ENCODE peak calls at places on chromosomes 4 and X, in seven cellular contexts. E, B, I, U, V, Z and L are unnamed samples.

GRCh38 chrX:44096666-44097065 is 123.5 kb upstream of the NDP start:
- DNase-seq in U (no peak), V (no peak), I (no peak), Z (no peak), B (no peak), E (no peak), L (no peak)

GRCh38 chrX:118603981-118604380 is 108.4 kb downstream of the DOCK11 start:
- DNase-seq in B (peak), I (no peak), U (peak), V (peak), E (peak), Z (peak), L (peak)

GRCh38 chr4:98754736-98755135 is 96.3 kb upstream of the TSPAN5 start:
- DNase-seq in B (no peak), V (no peak), I (no peak), U (no peak), Z (no peak), E (no peak), L (no peak)

GRCh38 chrX:53320543-53321215 is 39.3 kb upstream of the IQSEC2 start:
- DNase-seq in E (no peak), I (no peak), U (no peak), B (no peak), V (peak), Z (no peak), L (no peak)

GRCh38 chrX:153157450-153157849 is 21.6 kb upstream of the MAGEA1 start:
- DNase-seq in U (no peak), I (no peak), V (no peak), Z (no peak), B (no peak), E (no peak), L (no peak)

GRCh38 chr4:140971077-140971792 is 162.0 kb downstream of the RNF150 start:
- DNase-seq in U (no peak), V (no peak), E (no peak), I (no peak), B (no peak), Z (no peak), L (no peak)

GRCh38 chr4:3481113-3481531 is 18.0 kb downstream of the DOK7 start:
- DNase-seq in E (no peak), B (no peak), I (peak), V (no peak), Z (no peak), U (no peak), L (no peak)

GRCh38 chrX:154369453-154370299 is 4.8 kb downstream of the FLNA start:
- DNase-seq in I (no peak), Z (peak), B (peak), V (no peak), U (peak), E (peak), L (peak)

GRCh38 chr4:149896428-149896827 is 80.8 kb upstream of the IQCM start:
- DNase-seq in E (no peak), I (no peak), B (peak), Z (no peak), U (no peak), V (no peak), L (no peak)

GRCh38 chr4:7956306-7957112 is 16.8 kb upstream of the AFAP1 start:
- DNase-seq in B (peak), I (no peak), U (no peak), Z (peak), V (no peak), E (no peak), L (no peak)

GRCh38 chr4:82268050-82268825 is 105.6 kb downstream of the HNRNPD start:
- DNase-seq in U (peak), B (peak), V (peak), E (peak), I (no peak), Z (peak), L (no peak)

GRCh38 chr4:150297861-150298474 is 219.7 kb downstream of the DCLK2 start:
- DNase-seq in B (peak), E (peak), I (no peak), U (peak), V (no peak), Z (peak), L (no peak)

GRCh38 chrX:45479835-45480422 is 279.3 kb upstream of the DIPK2B start:
- DNase-seq in Z (peak), B (peak), I (no peak), E (no peak), U (no peak), V (no peak), L (no peak)

GRCh38 chrX:71665747-71666146 is 1.6 kb upstream of the LOC101059915 start:
- DNase-seq in E (no peak), I (no peak), B (no peak), U (no peak), V (no peak), Z (no peak), L (no peak)

GRCh38 chrX:74119016-74119910 is 184.7 kb upstream of the ZCCHC13 start:
- DNase-seq in Z (no peak), E (no peak), V (no peak), I (no peak), B (peak), U (no peak), L (no peak)

GRCh38 chr4:142095886-142096605 is 459.7 kb downstream of the IL15 start:
- DNase-seq in Z (no peak), U (no peak), I (no peak), V (no peak), E (peak), B (peak), L (no peak)

GRCh38 chrX:54560411-54560810 is 30.4 kb downstream of the GNL3L start:
- DNase-seq in E (no peak), V (no peak), I (no peak), Z (no peak), B (no peak), U (no peak), L (no peak)

GRCh38 chr4:144787365-144788263 is 141.7 kb downstream of the HHIP start:
- DNase-seq in E (no peak), U (no peak), I (no peak), V (no peak), Z (peak), B (peak), L (no peak)

GRCh38 chr4:7995135-7995534 is 55.5 kb upstream of the AFAP1 start:
- DNase-seq in U (no peak), Z (no peak), V (no peak), B (no peak), E (no peak), I (no peak), L (no peak)

GRCh38 chr4:89257376-89257775 is 50.2 kb downstream of the GPRIN3 start:
- DNase-seq in Z (no peak), B (no peak), E (no peak), U (no peak), I (no peak), V (no peak), L (no peak)

GRCh38 chr4:77618383-77619241 is 13.0 kb downstream of the CXCL13 start:
- DNase-seq in U (peak), E (peak), V (peak), I (peak), B (peak), Z (peak), L (no peak)

GRCh38 chr4:119585771-119586170 is 42.8 kb downstream of the PDE5A start:
- DNase-seq in I (no peak), Z (no peak), E (no peak), U (no peak), B (no peak), V (no peak), L (no peak)

GRCh38 chr4:57044279-57044678 is 65.6 kb downstream of the POLR2B start:
- DNase-seq in I (no peak), E (no peak), B (no peak), U (no peak), V (no peak), Z (no peak), L (no peak)

GRCh38 chrX:11555759-11556158 is 110.0 kb downstream of the ARHGAP6 start:
- DNase-seq in E (no peak), Z (peak), I (no peak), V (no peak), B (no peak), U (no peak), L (no peak)

GRCh38 chr4:158229768-158230167 is 19.5 kb downstream of the TMEM144 start:
- DNase-seq in U (no peak), E (no peak), I (no peak), Z (no peak), B (no peak), V (no peak), L (no peak)

GRCh38 chr4:189049682-189050081 is 891.0 kb upstream of the FRG1 start:
- DNase-seq in E (no peak), U (no peak), I (no peak), B (no peak), Z (no peak), V (no peak), L (no peak)

GRCh38 chr4:113869743-113870375 is 108.3 kb upstream of the CAMK2D start:
- DNase-seq in B (no peak), U (no peak), Z (no peak), I (no peak), E (no peak), V (peak), L (no peak)

GRCh38 chrX:115642304-115642703 is 81.3 kb downstream of the PLS3 start:
- DNase-seq in U (no peak), Z (no peak), I (no peak), B (peak), E (no peak), V (no peak), L (no peak)

GRCh38 chrX:118345045-118345400 is 883 bp upstream of the WDR44 start:
- DNase-seq in B (no peak), V (no peak), E (no peak), I (no peak), U (no peak), Z (no peak), L (no peak)

GRCh38 chrX:116298956-116299355 is 128.4 kb downstream of the AGTR2 start:
- DNase-seq in Z (no peak), B (no peak), V (no peak), E (no peak), U (no peak), I (no peak), L (no peak)

GRCh38 chr4:59848457-59848856 is 1351.7 kb upstream of the ADGRL3 start:
- DNase-seq in I (peak), V (no peak), E (no peak), B (no peak), U (no peak), Z (no peak), L (no peak)

GRCh38 chr4:59956366-59956765 is 1243.8 kb upstream of the ADGRL3 start:
- DNase-seq in B (no peak), V (no peak), I (no peak), U (no peak), Z (no peak), E (no peak), L (no peak)

GRCh38 chr4:7831330-7831729 is 108.3 kb downstream of the AFAP1 start:
- DNase-seq in I (no peak), Z (no peak), B (no peak), V (no peak), E (peak), U (no peak), L (no peak)

GRCh38 chr4:37561803-37562207 is 124.4 kb downstream of the RELL1 start:
- DNase-seq in B (peak), I (no peak), E (no peak), Z (peak), V (no peak), U (no peak), L (no peak)

GRCh38 chr4:155094421-155094820 is 114.0 kb upstream of the NPY2R start:
- DNase-seq in E (no peak), Z (no peak), V (no peak), I (no peak), U (no peak), B (no peak), L (no peak)

GRCh38 chr4:55611358-55612059 is 19.5 kb upstream of the PDCL2 start:
- DNase-seq in E (no peak), U (no peak), B (no peak), V (no peak), Z (no peak), I (no peak), L (no peak)

GRCh38 chr4:94454405-94454804 is 2.7 kb downstream of the PDLIM5 start:
- DNase-seq in E (no peak), I (no peak), V (no peak), B (no peak), Z (no peak), U (no peak), L (no peak)

GRCh38 chr4:25827897-25828296 is 34.9 kb downstream of the SEL1L3 start:
- DNase-seq in U (no peak), E (no peak), B (no peak), Z (no peak), V (no peak), I (no peak), L (no peak)

GRCh38 chr4:176902710-176903323 is 110.1 kb upstream of the VEGFC start:
- DNase-seq in B (no peak), U (no peak), V (no peak), I (no peak), E (no peak), Z (no peak), L (no peak)
- H3K27ac ChIP-seq in B (no peak), U (no peak), V (no peak), I (no peak), E (no peak), Z (no peak), L (no peak)

GRCh38 chrX:22134681-22135080 is 102.6 kb downstream of the PHEX start:
- DNase-seq in Z (peak), V (no peak), I (no peak), E (no peak), B (peak), U (no peak), L (no peak)
- TF ChIP-seq EP300 in Z (no peak), V (no peak), I (no peak), E (no peak), B (no peak), U (no peak), L (no peak)

GRCh38 chr4:172989984-172990711 is 178.5 kb upstream of the GALNT7 start:
- DNase-seq in B (no peak), I (no peak), Z (no peak), U (no peak), E (no peak), V (no peak), L (no peak)

GRCh38 chr4:172983014-172983413 is 185.6 kb upstream of the GALNT7 start:
- DNase-seq in Z (no peak), E (no peak), V (no peak), I (no peak), U (no peak), B (no peak), L (no peak)

GRCh38 chr4:172985552-172985951 is 183.1 kb upstream of the GALNT7 start:
- DNase-seq in I (no peak), V (no peak), E (no peak), Z (no peak), U (no peak), B (no peak), L (no peak)

GRCh38 chr4:172982151-172982590 is 186.4 kb upstream of the GALNT7 start:
- DNase-seq in I (no peak), Z (no peak), B (peak), U (no peak), V (peak), E (no peak), L (no peak)

DNA sequence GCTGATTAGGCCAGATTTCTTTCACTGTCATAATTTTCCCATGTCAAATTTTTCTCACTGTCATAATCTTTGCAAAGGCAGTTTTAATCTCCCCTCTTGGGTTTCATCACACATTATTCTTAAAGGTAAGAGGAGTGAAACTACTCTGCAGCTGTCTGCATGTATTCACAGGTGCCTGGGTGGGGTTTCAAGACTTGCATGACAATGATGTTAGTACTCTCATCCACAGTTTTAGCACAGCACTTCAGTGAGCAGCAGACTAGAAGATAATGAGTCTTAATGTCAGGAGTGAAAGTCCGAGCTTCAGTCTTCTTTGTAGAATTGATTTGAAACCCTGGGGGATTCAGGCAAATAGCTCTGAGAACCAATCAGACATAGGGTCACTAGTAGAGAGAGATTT is 182.5 kb upstream of the GALNT7 start:
- DNase-seq in B (no peak), E (no peak), Z (no peak), I (no peak), U (no peak), V (no peak), L (no peak)
- H3K27ac ChIP-seq in B (peak), E (no peak), Z (no peak), I (no peak), U (no peak), V (no peak), L (no peak)

DNA sequence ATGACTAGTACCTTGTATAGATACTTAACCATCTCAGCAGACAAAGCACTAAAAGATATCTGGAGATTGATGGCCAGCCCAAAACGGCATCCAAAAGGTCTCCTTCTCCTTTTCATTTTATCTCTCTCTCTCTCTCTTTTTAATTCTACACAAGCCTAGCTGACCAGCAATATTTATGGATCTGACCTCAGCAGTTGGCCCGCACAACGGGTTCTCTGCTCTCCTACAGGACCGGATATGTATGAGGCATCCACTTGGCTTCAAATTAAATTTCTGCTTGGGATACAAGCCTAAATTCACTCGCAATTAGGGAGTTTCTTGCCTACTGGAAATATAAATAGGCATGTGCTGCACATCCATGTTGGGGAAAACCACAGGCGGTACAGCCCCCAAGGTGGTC is 22.5 kb upstream of the CT55 start:
- DNase-seq in Z (no peak), E (no peak), V (no peak), I (no peak), U (no peak), B (no peak), L (no peak)
- TF ChIP-seq EP300 in Z (no peak), E (no peak), V (no peak), I (no peak), U (no peak), B (no peak), L (no peak)

GRCh38 chrX:106716463-106716862 is 10.0 kb upstream of the RNF128 start:
- DNase-seq in U (no peak), I (no peak), V (no peak), B (no peak), E (no peak), Z (no peak), L (no peak)
- H3K27ac ChIP-seq in U (no peak), I (no peak), V (no peak), B (no peak), E (no peak), Z (peak), L (no peak)

DNA sequence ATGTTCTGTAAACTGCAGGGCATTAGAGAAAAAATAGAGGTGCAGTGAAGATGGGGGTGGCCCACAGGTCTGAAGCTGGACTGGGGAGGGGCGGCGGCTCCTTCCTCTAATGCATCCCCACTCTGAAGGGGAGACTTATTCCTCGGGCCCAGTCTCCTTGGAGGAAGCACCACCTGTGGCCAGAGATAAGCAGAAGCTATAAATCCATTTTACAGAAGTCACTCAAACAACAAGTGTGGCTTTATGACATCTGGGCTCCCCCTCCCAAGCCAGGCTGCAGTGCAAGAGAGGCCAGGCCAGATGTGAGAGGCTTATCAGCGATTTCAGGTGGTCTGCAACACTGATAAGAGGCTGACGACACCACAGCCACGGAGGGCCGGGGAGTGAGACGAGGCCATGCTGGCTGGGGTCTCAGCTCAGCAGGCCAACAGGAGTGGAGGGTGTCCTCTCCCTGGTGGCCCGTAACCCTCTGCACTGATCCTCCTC is 15.8 kb downstream of the CYTL1 start:
- DNase-seq in V (peak), E (no peak), B (no peak), I (no peak), Z (no peak), U (no peak), L (no peak)
- TF ChIP-seq EP300 in V (no peak), E (no peak), B (no peak), I (no peak), Z (no peak), U (no peak), L (no peak)

GRCh38 chrX:18649498-18649951 is 22.4 kb downstream of the RS1 start:
- DNase-seq in I (no peak), B (no peak), V (no peak), Z (no peak), E (no peak), U (no peak), L (peak)

GRCh38 chrX:18654873-18655836 is 16.8 kb downstream of the RS1 start:
- DNase-seq in V (peak), U (no peak), E (no peak), B (no peak), I (no peak), Z (peak), L (no peak)

GRCh38 chrX:18652636-18653035 is 19.3 kb downstream of the RS1 start:
- DNase-seq in U (no peak), Z (no peak), V (no peak), I (no peak), B (no peak), E (no peak), L (no peak)

DNA sequence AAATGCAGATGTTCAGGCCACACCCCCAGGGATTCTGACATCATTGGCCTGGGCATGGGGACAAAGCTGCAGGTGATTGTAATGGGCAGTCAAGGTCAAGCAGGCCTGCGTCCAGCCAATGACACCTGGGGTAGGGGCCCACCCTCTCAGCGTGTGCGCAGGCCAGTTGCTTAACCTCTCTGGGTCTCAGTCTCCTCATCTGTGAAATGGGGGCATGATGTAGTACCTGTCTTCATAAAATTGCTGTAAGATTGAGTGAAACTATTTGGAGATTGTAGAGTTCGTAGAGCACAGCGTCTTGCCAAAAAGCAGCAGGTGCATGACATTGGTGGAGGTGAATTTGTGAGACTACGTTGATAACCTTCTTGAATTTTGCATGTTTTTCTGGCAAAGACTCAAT is 21.2 kb downstream of the RS1 start:
- DNase-seq in I (no peak), V (no peak), E (no peak), U (no peak), B (no peak), Z (no peak), L (no peak)
- H3K27ac ChIP-seq in I (no peak), V (no peak), E (no peak), U (no peak), B (no peak), Z (no peak), L (peak)

GRCh38 chr4:15521442-15522039 is 51.9 kb downstream of the CC2D2A start:
- DNase-seq in B (no peak), I (no peak), E (no peak), V (no peak), U (no peak), Z (no peak), L (no peak)
- TF ChIP-seq EP300 in B (no peak), I (no peak), E (no peak), V (no peak), U (no peak), Z (no peak), L (no peak)

DNA sequence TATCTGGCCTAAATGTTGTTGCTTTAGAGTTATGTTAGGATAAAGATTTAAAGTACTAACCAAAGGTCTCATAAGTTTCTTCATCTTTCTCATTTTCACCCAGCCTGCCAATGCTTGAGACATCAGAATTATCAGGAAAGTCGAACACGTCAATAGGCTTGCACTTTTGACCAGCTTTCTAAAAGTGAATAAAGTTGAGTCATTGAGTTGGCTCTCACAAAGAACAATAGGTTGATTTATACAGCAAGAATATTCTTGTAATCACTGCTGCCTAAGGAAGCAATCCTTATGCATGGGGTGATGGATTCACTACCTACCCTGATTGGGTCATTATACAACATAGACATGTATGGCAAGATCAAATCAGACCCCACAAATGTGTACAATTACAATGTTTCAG is 5.0 kb downstream of the CENPU start:
- DNase-seq in V (no peak), I (no peak), E (no peak), Z (peak), U (no peak), B (no peak), L (no peak)
- H3K27ac ChIP-seq in V (no peak), I (no peak), E (no peak), Z (no peak), U (no peak), B (no peak), L (no peak)